ENCODE peak calls at places on chromosomes 4 and X, in five cellular contexts. R is HCT116, F is A549, J is HepG2, M is GM23338. Z is an unnamed sample.

GRCh38 chrX:129679856-129680255 is 25.1 kb upstream of the APLN start:
- DNase-seq in F (no peak), R (no peak), J (no peak), M (no peak), Z (no peak)

GRCh38 chr4:159360549-159360948 is 257.7 kb downstream of the RAPGEF2 start:
- DNase-seq in J (no peak), M (no peak), F (no peak), R (no peak), Z (no peak)

GRCh38 chr4:67204441-67204840 is 340.9 kb downstream of the CENPC start:
- DNase-seq in F (no peak), J (no peak), R (no peak), M (no peak), Z (no peak)

GRCh38 chrX:71565634-71566033 is 12.6 kb upstream of the GCNA start:
- DNase-seq in F (no peak), M (no peak), J (no peak), R (no peak), Z (no peak)

GRCh38 chr4:40617903-40618302 is 11.8 kb downstream of the RBM47 start:
- DNase-seq in M (no peak), R (no peak), J (no peak), F (no peak), Z (peak; percentile 27)

GRCh38 chr4:89486042-89486441 is 178.4 kb upstream of the GPRIN3 start:
- DNase-seq in F (no peak), R (no peak), M (no peak), J (no peak), Z (no peak)

GRCh38 chrX:137195991-137196390 is 162.2 kb upstream of the GPR101 start:
- DNase-seq in M (no peak), F (no peak), R (no peak), J (no peak), Z (no peak)

GRCh38 chrX:134999469-134999868 is 8.7 kb downstream of the SMIM10 start:
- DNase-seq in M (peak; percentile 43), F (peak; percentile 22), R (peak; percentile 51), J (peak; percentile 44), Z (peak; percentile 3)

GRCh38 chr4:88817740-88818139 is 120.1 kb upstream of the NAP1L5 start:
- DNase-seq in F (no peak), R (no peak), J (no peak), M (no peak), Z (no peak)

DNA sequence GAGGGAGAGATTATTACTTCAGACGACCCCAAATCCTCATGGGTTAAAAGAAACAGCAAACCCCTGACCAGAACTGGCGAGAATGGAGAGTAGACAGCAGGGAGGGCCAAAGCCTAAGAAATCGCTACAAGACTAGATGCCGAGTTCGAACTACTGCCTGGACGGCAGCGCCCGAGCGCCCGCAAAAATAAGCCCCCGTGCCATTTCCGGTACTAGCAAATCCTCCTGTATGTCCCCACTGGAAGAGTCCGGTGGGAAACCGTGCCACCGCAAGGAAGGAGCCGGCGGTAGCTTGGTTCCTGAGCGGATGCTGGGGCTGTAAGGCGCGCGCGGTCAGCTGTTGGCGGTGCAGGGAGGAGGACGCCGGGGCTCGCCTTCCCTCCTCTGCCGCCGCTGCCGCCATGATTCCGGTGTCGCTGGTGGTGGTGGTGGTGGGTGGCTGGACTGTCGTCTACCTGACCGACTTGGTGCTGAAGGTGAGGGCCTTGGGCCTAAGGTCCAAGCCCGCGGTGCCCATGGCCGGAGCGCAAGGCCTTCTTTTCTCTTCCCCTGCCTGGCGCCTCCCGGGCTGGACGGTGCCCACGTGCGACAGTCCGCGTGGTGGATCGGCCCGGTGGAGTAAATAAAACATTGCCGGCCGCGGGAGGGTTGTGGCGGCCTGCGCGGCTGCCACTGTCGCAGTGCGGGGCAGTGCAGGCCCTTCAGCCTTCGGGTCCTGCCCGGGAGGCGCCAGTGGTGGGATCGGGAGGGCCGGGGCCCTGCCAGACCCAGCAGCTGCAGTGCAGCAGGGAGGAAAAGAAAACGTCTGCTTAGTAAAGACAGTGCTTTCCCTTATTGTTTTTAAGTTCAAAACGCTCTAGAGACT is at the start of gene MBTPS2:
- DNase-seq in F (peak; percentile 33), J (peak; percentile 69), M (peak; percentile 85), R (peak; percentile 73), Z (peak; percentile 55)
- TF ChIP-seq CTCF in F (no peak), J (peak; percentile 37), M (no peak), R (peak; percentile 10), Z (no peak)

DNA sequence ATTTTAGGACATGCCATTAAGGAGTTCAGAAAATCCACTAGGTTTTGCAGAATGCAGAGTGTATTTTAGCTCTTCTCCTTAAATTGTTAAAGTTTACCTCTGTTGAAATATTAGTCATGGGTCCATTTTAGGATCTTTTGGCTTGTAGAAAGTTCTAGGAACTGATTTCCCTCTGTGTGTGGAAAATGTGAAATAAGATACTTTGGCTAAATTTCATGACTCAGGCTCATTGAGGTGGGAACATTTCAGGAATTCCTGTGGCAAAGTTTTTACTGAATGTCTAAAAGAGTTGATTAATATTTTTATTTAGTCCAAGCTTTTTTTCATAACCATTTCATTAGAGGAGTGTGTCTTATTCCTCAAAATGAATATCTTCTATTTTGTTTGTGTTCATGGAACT is 7.0 kb downstream of the FHIP1A start:
- DNase-seq in M (no peak), R (no peak), F (no peak), J (no peak), Z (no peak)
- TF ChIP-seq REST in M (no peak), R (no peak), F (no peak), J (no peak), Z (no peak)

GRCh38 chr4:113955948-113956347 is 23.5 kb downstream of the ARSJ start:
- DNase-seq in J (no peak), F (no peak), R (no peak), M (no peak), Z (no peak)
- TF ChIP-seq CTCF in J (no peak), F (no peak), R (no peak), M (no peak), Z (no peak)

DNA sequence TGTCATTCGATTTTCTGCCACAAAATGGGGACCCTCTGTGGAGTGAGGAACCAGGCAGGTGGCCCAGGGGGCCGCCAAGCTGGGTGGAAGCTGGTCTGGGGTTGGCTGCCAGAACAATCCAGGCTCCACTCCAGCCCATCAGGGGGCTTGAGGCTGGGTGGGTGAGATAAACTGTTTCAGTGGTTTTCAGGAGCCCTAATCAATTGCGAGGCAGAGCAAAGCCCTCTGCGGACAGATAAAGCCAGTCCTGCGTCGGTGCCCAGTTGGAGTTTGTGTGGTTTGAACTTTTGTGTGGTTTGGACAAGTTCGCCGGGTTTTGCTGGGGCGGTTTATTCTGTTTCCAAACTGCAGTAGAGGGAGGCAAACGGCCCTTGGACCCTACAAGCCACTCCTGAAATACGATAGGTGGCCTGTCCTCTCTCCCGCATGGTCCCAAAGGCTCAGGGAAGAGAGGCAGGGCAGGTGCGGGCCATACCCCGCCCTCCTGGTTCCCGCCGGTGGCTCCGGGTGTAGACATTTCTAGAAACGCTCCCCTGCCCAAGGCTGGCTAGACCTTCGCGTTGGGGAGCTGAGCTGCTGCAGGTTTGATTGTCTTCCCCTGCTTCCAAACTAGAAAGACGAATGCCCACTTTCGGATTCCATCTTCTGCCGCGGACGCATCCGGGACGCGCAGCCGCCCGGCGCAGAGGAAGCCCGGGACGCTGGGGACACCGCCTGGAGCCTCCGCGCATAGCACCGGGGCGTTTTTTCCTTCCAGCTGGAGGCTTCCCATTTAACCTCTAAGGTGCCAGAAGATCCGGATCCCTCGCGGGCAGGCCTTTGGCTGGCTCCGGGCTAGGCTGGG is 169.0 kb upstream of the BCOR start:
- DNase-seq in F (peak; percentile 73), J (peak; percentile 23), R (peak; percentile 29), M (peak; percentile 82), Z (peak; percentile 32)
- TF ChIP-seq REST in F (no peak), J (no peak), R (no peak), M (no peak), Z (no peak)

GRCh38 chrX:57329008-57329407 is 42.5 kb downstream of the FAAH2 start:
- DNase-seq in R (no peak), J (peak; percentile 2), M (peak; percentile 26), F (peak; percentile 3), Z (no peak)
- TF ChIP-seq CTCF in R (peak; percentile 21), J (peak; percentile 63), M (peak; percentile 50), F (no peak), Z (no peak)

GRCh38 chrX:1244164-1245076 is 24.2 kb upstream of the CSF2RA start:
- DNase-seq in R (no peak), M (peak; percentile 83), F (peak; percentile 31), J (no peak), Z (peak; percentile 21)
- TF ChIP-seq REST in R (no peak), M (no peak), F (no peak), J (no peak), Z (no peak)

DNA sequence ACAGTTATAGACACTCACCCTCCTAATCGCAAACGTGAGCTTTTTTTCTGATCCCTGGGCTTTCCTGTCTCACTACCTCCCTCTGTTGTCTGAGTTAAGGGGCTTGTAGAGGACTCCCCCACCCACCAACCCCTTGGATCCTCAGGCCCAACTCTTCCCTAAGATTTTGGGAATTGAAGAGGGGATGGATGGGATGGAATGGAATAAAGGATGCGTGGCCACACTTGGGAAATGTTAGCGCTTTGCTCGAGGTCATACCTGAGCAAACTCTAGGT is 1.5 kb downstream of the CNKSR2 start:
- DNase-seq in J (no peak), M (peak; percentile 46), F (peak; percentile 38), R (no peak), Z (no peak)
- TF ChIP-seq CTCF in J (no peak), M (peak; percentile 39), F (no peak), R (no peak), Z (no peak)

GRCh38 chr4:184387351-184387750 is 87.0 kb downstream of the IRF2 start:
- DNase-seq in R (no peak), J (no peak), M (peak; percentile 20), F (no peak), Z (no peak)

GRCh38 chr4:184384810-184385557 is 89.4 kb downstream of the IRF2 start:
- DNase-seq in F (no peak), M (peak; percentile 17), R (no peak), J (no peak), Z (no peak)

GRCh38 chr4:184385705-184386141 is 88.6 kb downstream of the IRF2 start:
- DNase-seq in F (no peak), M (peak; percentile 42), R (no peak), J (peak; percentile 92), Z (no peak)

GRCh38 chr4:184388106-184388505 is 86.2 kb downstream of the IRF2 start:
- DNase-seq in J (no peak), R (no peak), F (no peak), M (no peak), Z (no peak)

GRCh38 chr4:184386271-184386781 is 88.0 kb downstream of the IRF2 start:
- DNase-seq in F (no peak), J (no peak), M (peak; percentile 83), R (no peak), Z (no peak)
- TF ChIP-seq REST in F (no peak), J (no peak), M (no peak), R (no peak), Z (no peak)

Z was measured in HL-60.